ENCODE peak calls at places on chromosomes 1 and 21, in nine cellular contexts. One of them, this sample, is unnamed. For H3K4me1, the result is how much of the 10 kb centered on the place peaks cover.

GRCh38 chr1:115669886-115670285 is 28.1 kb downstream of the VANGL1 start:
- DNase-seq in cardiac muscle cell: no peak
- DNase-seq in hepatocyte: no peak
- DNase-seq in transverse colon: no peak
- DNase-seq in heart left ventricle: no peak
- DNase-seq in SK-N-SH: no peak
- DNase-seq in pancreas: no peak
- DNase-seq in mucosa of descending colon: no peak
- DNase-seq in CD8-positive, alpha-beta T cell: no peak
- DNase-seq in this sample: no peak

GRCh38 chr1:182484067-182484466 is 34.1 kb downstream of the RGSL1 start:
- DNase-seq in pancreas: no peak
- DNase-seq in SK-N-SH: no peak
- DNase-seq in cardiac muscle cell: no peak
- DNase-seq in transverse colon: no peak
- DNase-seq in heart left ventricle: no peak
- DNase-seq in mucosa of descending colon: no peak
- DNase-seq in hepatocyte: no peak
- DNase-seq in CD8-positive, alpha-beta T cell: no peak
- DNase-seq in this sample: no peak

GRCh38 chr1:219938706-219939105 is 10.3 kb upstream of the SLC30A10 start:
- DNase-seq in transverse colon: no peak
- DNase-seq in pancreas: no peak
- DNase-seq in CD8-positive, alpha-beta T cell: no peak
- DNase-seq in cardiac muscle cell: no peak
- DNase-seq in hepatocyte: peak
- DNase-seq in heart left ventricle: no peak
- DNase-seq in mucosa of descending colon: no peak
- DNase-seq in SK-N-SH: no peak
- DNase-seq in this sample: peak

GRCh38 chr1:209319549-209319948 is 264.0 kb upstream of the CAMK1G start:
- DNase-seq in SK-N-SH: no peak
- DNase-seq in heart left ventricle: no peak
- DNase-seq in CD8-positive, alpha-beta T cell: no peak
- DNase-seq in transverse colon: no peak
- DNase-seq in pancreas: no peak
- DNase-seq in mucosa of descending colon: no peak
- DNase-seq in cardiac muscle cell: no peak
- DNase-seq in hepatocyte: no peak
- DNase-seq in this sample: no peak

GRCh38 chr1:51728611-51729155 is 111.8 kb downstream of the OSBPL9 start:
- DNase-seq in cardiac muscle cell: no peak
- DNase-seq in SK-N-SH: peak
- DNase-seq in mucosa of descending colon: no peak
- DNase-seq in pancreas: no peak
- DNase-seq in heart left ventricle: no peak
- DNase-seq in transverse colon: no peak
- DNase-seq in CD8-positive, alpha-beta T cell: no peak
- DNase-seq in hepatocyte: no peak
- DNase-seq in this sample: no peak

GRCh38 chr1:174118726-174119125 is 40.6 kb upstream of the RABGAP1L start:
- DNase-seq in pancreas: no peak
- DNase-seq in SK-N-SH: no peak
- DNase-seq in heart left ventricle: no peak
- DNase-seq in transverse colon: no peak
- DNase-seq in CD8-positive, alpha-beta T cell: no peak
- DNase-seq in mucosa of descending colon: no peak
- DNase-seq in hepatocyte: no peak
- DNase-seq in cardiac muscle cell: peak
- DNase-seq in this sample: no peak

GRCh38 chr1:58358311-58358710 is 188.2 kb downstream of the OMA1 start:
- DNase-seq in cardiac muscle cell: peak
- DNase-seq in heart left ventricle: no peak
- DNase-seq in CD8-positive, alpha-beta T cell: no peak
- DNase-seq in hepatocyte: peak
- DNase-seq in transverse colon: no peak
- DNase-seq in SK-N-SH: no peak
- DNase-seq in pancreas: no peak
- DNase-seq in mucosa of descending colon: no peak
- DNase-seq in this sample: no peak

GRCh38 chr1:177448652-177449351 is 278.0 kb downstream of the BRINP2 start:
- DNase-seq in pancreas: no peak
- DNase-seq in mucosa of descending colon: no peak
- DNase-seq in CD8-positive, alpha-beta T cell: no peak
- DNase-seq in heart left ventricle: no peak
- DNase-seq in transverse colon: no peak
- DNase-seq in hepatocyte: no peak
- DNase-seq in cardiac muscle cell: no peak
- DNase-seq in SK-N-SH: no peak
- DNase-seq in this sample: peak

GRCh38 chr1:201269241-201269640 is 14.1 kb upstream of the PKP1 start:
- DNase-seq in CD8-positive, alpha-beta T cell: no peak
- DNase-seq in mucosa of descending colon: no peak
- DNase-seq in heart left ventricle: no peak
- DNase-seq in transverse colon: no peak
- DNase-seq in SK-N-SH: no peak
- DNase-seq in cardiac muscle cell: no peak
- DNase-seq in hepatocyte: peak
- DNase-seq in pancreas: no peak
- DNase-seq in this sample: no peak

GRCh38 chr21:34988139-34988538 is 61.0 kb downstream of the RUNX1 start:
- DNase-seq in transverse colon: no peak
- DNase-seq in cardiac muscle cell: no peak
- DNase-seq in CD8-positive, alpha-beta T cell: no peak
- DNase-seq in hepatocyte: no peak
- DNase-seq in heart left ventricle: no peak
- DNase-seq in mucosa of descending colon: no peak
- DNase-seq in SK-N-SH: no peak
- DNase-seq in pancreas: no peak
- DNase-seq in this sample: no peak

GRCh38 chr1:85624361-85624760 is 43.8 kb downstream of the CCN1 start:
- DNase-seq in heart left ventricle: no peak
- DNase-seq in hepatocyte: no peak
- DNase-seq in SK-N-SH: no peak
- DNase-seq in pancreas: no peak
- DNase-seq in CD8-positive, alpha-beta T cell: no peak
- DNase-seq in cardiac muscle cell: no peak
- DNase-seq in mucosa of descending colon: no peak
- DNase-seq in transverse colon: no peak
- DNase-seq in this sample: no peak

GRCh38 chr21:23016617-23017016 is 2018.4 kb downstream of the NCAM2 start:
- DNase-seq in transverse colon: no peak
- DNase-seq in heart left ventricle: no peak
- DNase-seq in mucosa of descending colon: no peak
- DNase-seq in CD8-positive, alpha-beta T cell: no peak
- DNase-seq in hepatocyte: peak
- DNase-seq in cardiac muscle cell: peak
- DNase-seq in pancreas: no peak
- DNase-seq in SK-N-SH: peak
- DNase-seq in this sample: no peak

GRCh38 chr1:107804746-107805145 is 160.2 kb downstream of the VAV3 start:
- DNase-seq in SK-N-SH: no peak
- DNase-seq in heart left ventricle: no peak
- DNase-seq in CD8-positive, alpha-beta T cell: no peak
- DNase-seq in hepatocyte: no peak
- DNase-seq in mucosa of descending colon: no peak
- DNase-seq in transverse colon: no peak
- DNase-seq in pancreas: no peak
- DNase-seq in cardiac muscle cell: no peak
- DNase-seq in this sample: no peak

GRCh38 chr1:232629250-232630046 is 485 bp downstream of the SIPA1L2 start:
- DNase-seq in pancreas: peak
- DNase-seq in SK-N-SH: peak
- DNase-seq in heart left ventricle: peak
- DNase-seq in transverse colon: peak
- DNase-seq in cardiac muscle cell: peak
- DNase-seq in hepatocyte: peak
- DNase-seq in mucosa of descending colon: peak
- DNase-seq in CD8-positive, alpha-beta T cell: no peak
- DNase-seq in this sample: peak

GRCh38 chr1:48066951-48067350 is 69.8 kb upstream of the TRABD2B start:
- DNase-seq in mucosa of descending colon: no peak
- DNase-seq in heart left ventricle: no peak
- DNase-seq in hepatocyte: no peak
- DNase-seq in cardiac muscle cell: no peak
- DNase-seq in pancreas: no peak
- DNase-seq in SK-N-SH: no peak
- DNase-seq in transverse colon: no peak
- DNase-seq in CD8-positive, alpha-beta T cell: no peak
- DNase-seq in this sample: no peak

GRCh38 chr1:183234660-183235476 is 48.8 kb downstream of the LAMC2 start:
- DNase-seq in cardiac muscle cell: peak
- DNase-seq in pancreas: no peak
- DNase-seq in CD8-positive, alpha-beta T cell: no peak
- DNase-seq in hepatocyte: peak
- DNase-seq in transverse colon: peak
- DNase-seq in SK-N-SH: peak
- DNase-seq in heart left ventricle: peak
- DNase-seq in mucosa of descending colon: no peak
- DNase-seq in this sample: peak

DNA sequence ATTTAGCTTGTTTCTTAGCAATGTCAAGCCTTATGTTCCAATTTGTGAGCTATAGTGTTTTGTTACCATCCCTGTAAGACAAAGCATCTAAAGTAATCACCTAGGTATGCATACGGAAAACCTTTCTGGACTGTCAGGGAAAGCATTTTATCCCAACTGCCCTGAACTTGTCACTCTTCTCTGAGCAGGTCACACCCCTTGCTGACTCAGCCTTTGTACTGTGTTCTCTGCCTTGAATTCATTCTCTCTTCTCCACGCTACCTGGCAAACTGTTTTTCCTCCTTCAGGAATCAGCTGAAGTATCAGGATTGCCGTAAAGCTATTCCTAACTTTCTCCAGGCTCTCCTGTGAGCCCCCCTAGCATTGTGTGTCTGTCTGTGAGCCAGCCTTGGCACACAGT is 54.2 kb downstream of the PBX1 start:
- DNase-seq in pancreas: no peak
- DNase-seq in cardiac muscle cell: no peak
- DNase-seq in CD8-positive, alpha-beta T cell: no peak
- DNase-seq in SK-N-SH: no peak
- DNase-seq in mucosa of descending colon: no peak
- DNase-seq in transverse colon: peak
- DNase-seq in heart left ventricle: no peak
- DNase-seq in hepatocyte: peak
- DNase-seq in this sample: no peak
- H3K4me1 ChIP-seq in pancreas: half or more
- H3K4me1 ChIP-seq in cardiac muscle cell: under half
- H3K4me1 ChIP-seq in CD8-positive, alpha-beta T cell: under half
- H3K4me1 ChIP-seq in SK-N-SH: under half
- H3K4me1 ChIP-seq in mucosa of descending colon: under half
- H3K4me1 ChIP-seq in transverse colon: under half
- H3K4me1 ChIP-seq in heart left ventricle: under half
- H3K4me1 ChIP-seq in hepatocyte: under half
- H3K4me1 ChIP-seq in this sample: under half

GRCh38 chr1:228276361-228276831 is 68.6 kb downstream of the OBSCN start:
- DNase-seq in hepatocyte: no peak
- DNase-seq in transverse colon: no peak
- DNase-seq in pancreas: peak
- DNase-seq in SK-N-SH: no peak
- DNase-seq in mucosa of descending colon: peak
- DNase-seq in cardiac muscle cell: no peak
- DNase-seq in heart left ventricle: no peak
- DNase-seq in CD8-positive, alpha-beta T cell: no peak
- DNase-seq in this sample: no peak
- H3K4me3 ChIP-seq in hepatocyte: no peak
- H3K4me3 ChIP-seq in transverse colon: peak
- H3K4me3 ChIP-seq in pancreas: no peak
- H3K4me3 ChIP-seq in SK-N-SH: no peak
- H3K4me3 ChIP-seq in mucosa of descending colon: no peak
- H3K4me3 ChIP-seq in cardiac muscle cell: no peak
- H3K4me3 ChIP-seq in heart left ventricle: peak
- H3K4me3 ChIP-seq in CD8-positive, alpha-beta T cell: peak
- H3K4me3 ChIP-seq in this sample: peak

DNA sequence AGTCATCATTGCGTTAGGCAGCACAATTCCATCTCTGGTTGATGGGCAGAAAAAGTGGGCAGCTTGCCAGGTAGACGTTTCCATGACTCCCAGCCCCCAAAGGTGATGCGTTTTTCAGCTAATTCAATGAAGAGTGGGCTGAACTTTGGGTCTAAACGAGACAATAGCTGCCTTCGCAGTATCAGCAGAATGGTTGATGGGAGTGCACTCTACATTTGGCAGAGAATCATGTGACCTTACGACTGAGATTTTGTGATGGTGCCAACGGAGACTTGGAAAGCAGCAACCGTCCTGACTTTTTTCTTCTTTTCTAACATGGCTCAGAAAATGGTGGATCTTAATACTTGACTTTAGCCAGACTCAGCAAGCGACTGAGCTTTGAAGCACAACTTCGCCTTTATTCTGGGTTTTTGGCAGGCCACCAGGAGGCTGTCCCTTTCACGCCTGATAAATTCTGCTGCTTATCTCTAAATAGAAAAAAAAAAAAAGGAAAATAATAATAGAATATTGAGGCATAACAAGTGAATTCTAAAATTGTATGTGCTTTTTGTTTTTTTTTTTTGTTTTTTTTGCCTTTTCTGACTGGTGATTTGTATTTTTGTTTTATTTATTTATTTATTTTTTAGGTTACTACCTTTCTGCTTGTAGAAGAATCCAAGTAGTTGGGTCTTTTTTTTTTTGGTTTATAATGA is 804.8 kb downstream of the USP25 start:
- DNase-seq in pancreas: peak
- DNase-seq in CD8-positive, alpha-beta T cell: no peak
- DNase-seq in cardiac muscle cell: peak
- DNase-seq in mucosa of descending colon: peak
- DNase-seq in SK-N-SH: peak
- DNase-seq in heart left ventricle: peak
- DNase-seq in hepatocyte: peak
- DNase-seq in transverse colon: peak
- DNase-seq in this sample: peak
- TF ChIP-seq CTCF in pancreas: no peak
- TF ChIP-seq CTCF in CD8-positive, alpha-beta T cell: no peak
- TF ChIP-seq CTCF in cardiac muscle cell: no peak
- TF ChIP-seq CTCF in mucosa of descending colon: no peak
- TF ChIP-seq CTCF in SK-N-SH: no peak
- TF ChIP-seq CTCF in heart left ventricle: no peak
- TF ChIP-seq CTCF in hepatocyte: no peak
- TF ChIP-seq CTCF in transverse colon: no peak
- TF ChIP-seq CTCF in this sample: no peak

DNA sequence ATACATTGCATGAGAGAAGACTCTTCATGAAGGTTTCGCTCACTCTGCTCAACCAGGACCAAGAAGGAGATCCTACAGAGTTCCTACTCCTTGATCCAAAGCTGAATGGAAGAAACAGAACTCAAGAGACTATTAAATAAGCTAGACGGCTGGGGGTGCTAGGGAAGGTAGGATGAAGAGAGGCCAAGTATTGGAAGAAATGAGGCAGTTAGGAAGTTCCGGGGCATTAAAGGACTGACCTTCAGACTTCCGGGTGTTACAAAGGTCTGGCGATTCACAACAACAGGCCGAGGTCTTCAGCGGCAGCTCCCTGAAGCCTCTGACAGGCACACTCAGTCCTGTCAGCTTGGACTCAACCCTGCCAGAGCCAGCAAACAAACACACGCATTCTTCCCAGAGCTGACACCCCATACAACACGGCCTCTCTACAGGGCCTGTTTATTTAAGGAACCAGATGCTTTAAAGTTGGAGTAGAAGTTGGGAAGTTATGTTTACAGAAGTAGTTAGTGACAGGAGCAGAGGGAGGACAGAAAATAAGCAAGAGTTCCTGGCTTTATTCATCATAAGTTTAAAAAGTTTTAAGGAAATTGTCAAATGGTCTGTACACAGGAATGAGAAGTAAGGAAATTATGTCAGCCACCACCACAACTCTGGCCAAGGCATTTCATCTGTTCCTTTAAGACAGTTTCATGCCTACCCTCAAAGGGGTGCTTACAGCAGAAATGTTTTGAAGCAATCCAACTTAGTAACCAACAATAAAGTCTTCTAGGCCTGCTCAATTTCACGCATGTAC is 4.7 kb downstream of the SORT1 start:
- DNase-seq in mucosa of descending colon: peak
- DNase-seq in transverse colon: peak
- DNase-seq in hepatocyte: peak
- DNase-seq in SK-N-SH: no peak
- DNase-seq in heart left ventricle: peak
- DNase-seq in pancreas: peak
- DNase-seq in cardiac muscle cell: peak
- DNase-seq in CD8-positive, alpha-beta T cell: no peak
- DNase-seq in this sample: peak
- H3K4me1 ChIP-seq in mucosa of descending colon: under half
- H3K4me1 ChIP-seq in transverse colon: half or more
- H3K4me1 ChIP-seq in hepatocyte: under half
- H3K4me1 ChIP-seq in SK-N-SH: under half
- H3K4me1 ChIP-seq in heart left ventricle: under half
- H3K4me1 ChIP-seq in pancreas: under half
- H3K4me1 ChIP-seq in cardiac muscle cell: half or more
- H3K4me1 ChIP-seq in CD8-positive, alpha-beta T cell: under half
- H3K4me1 ChIP-seq in this sample: under half